ENCODE peak calls at places on chromosomes 6 and 20, in four cellular contexts. M is heart right ventricle, R is transverse colon, S is GM13977. Y is an unnamed sample.

GRCh38 chr6:40328376-40328987 is 258.7 kb downstream of the LRFN2 start:
- DNase-seq in M (no peak), R (peak; percentile 51), S (no peak), Y (peak; percentile 44)

GRCh38 chr20:53774487-53775203 is 181.0 kb upstream of the ZNF217 start:
- DNase-seq in M (peak; percentile 51), R (no peak), S (no peak), Y (no peak)

GRCh38 chr20:17043323-17043722 is 183.5 kb upstream of the PCSK2 start:
- DNase-seq in M (no peak), R (no peak), S (no peak), Y (no peak)

GRCh38 chr6:163600781-163601180 is 186.3 kb downstream of the QKI start:
- DNase-seq in M (no peak), R (no peak), S (no peak), Y (no peak)

GRCh38 chr20:58697867-58698703 is 5.5 kb downstream of the NPEPL1 start:
- DNase-seq in M (no peak), R (peak; percentile 2), S (no peak), Y (no peak)

GRCh38 chr20:35344354-35344837 is 52.2 kb upstream of the FAM83C start:
- DNase-seq in M (peak; percentile 16), R (peak; percentile 65), S (no peak), Y (no peak)

GRCh38 chr6:113128020-113128419 is 729.1 kb upstream of the MARCKS start:
- DNase-seq in M (no peak), R (no peak), S (no peak), Y (no peak)

GRCh38 chr6:37550436-37550835 is 50.7 kb upstream of the CCDC167 start:
- DNase-seq in M (no peak), R (no peak), S (no peak), Y (no peak)

GRCh38 chr6:151300267-151300930 is 60.6 kb downstream of the AKAP12 start:
- DNase-seq in M (no peak), R (no peak), S (no peak), Y (no peak)

GRCh38 chr6:35496851-35497570 is at the start of gene TEAD3:
- DNase-seq in M (peak; percentile 59), R (peak; percentile 74), S (peak; percentile 95), Y (peak; percentile 47)

GRCh38 chr6:80332013-80332412 is 225.5 kb downstream of the BCKDHB start:
- DNase-seq in M (no peak), R (no peak), S (no peak), Y (no peak)

GRCh38 chr6:30612213-30612612 is 4.8 kb downstream of the PPP1R10 start:
- DNase-seq in M (no peak), R (no peak), S (no peak), Y (no peak)
- TF ChIP-seq CTCF in M (peak; percentile 47), R (no peak), S (no peak), Y (no peak)

DNA sequence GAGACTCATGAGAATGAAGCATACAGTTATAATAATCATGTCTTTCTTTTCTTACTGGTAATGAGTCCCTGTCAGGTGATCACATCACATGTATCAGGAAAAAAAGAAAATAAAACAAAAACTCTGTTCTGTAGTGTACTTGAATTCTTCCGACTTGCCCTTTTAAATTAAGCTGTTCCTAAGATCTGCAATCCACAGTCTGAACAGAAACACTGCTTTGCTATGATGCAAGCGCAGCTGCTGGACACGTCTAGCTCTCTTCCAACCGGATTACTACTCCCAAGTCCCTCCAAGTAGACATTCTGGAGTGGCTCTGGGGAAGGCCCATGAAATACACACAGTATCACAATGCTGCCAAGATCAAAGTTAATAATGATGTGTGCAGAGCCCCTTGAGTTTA is 83.7 kb downstream of the FYN start:
- DNase-seq in M (peak; percentile 39), R (no peak), S (no peak), Y (no peak)
- TF ChIP-seq CTCF in M (no peak), R (no peak), S (no peak), Y (no peak)

GRCh38 chr20:11569163-11569562 is 348.5 kb upstream of the BTBD3 start:
- DNase-seq in M (no peak), R (no peak), S (no peak), Y (no peak)
- TF ChIP-seq CTCF in M (no peak), R (no peak), S (no peak), Y (no peak)

GRCh38 chr6:165664553-165665383 is 1.7 kb upstream of the PDE10A start:
- DNase-seq in M (no peak), R (no peak), S (no peak), Y (no peak)
- TF ChIP-seq CTCF in M (no peak), R (no peak), S (no peak), Y (no peak)

Y was measured in natural killer cell.